ENCODE peak calls at places on chromosomes 12 and 14, in four cellular contexts. One of them, this sample, is unnamed.

GRCh38 chr14:39474416-39474911 is 42.2 kb upstream of the FBXO33 start:
- DNase-seq in T-helper 1 cell: no peak
- DNase-seq in activated naive CD4-positive, alpha-beta T cell: no peak
- DNase-seq in activated CD4-positive, alpha-beta T cell treated with anti-CD3 and anti-CD28 coated beads for 48 hours: peak
- DNase-seq in this sample: peak

GRCh38 chr14:86055512-86055911 is 525.6 kb downstream of the FLRT2 start:
- DNase-seq in activated CD4-positive, alpha-beta T cell treated with anti-CD3 and anti-CD28 coated beads for 48 hours: no peak
- DNase-seq in activated naive CD4-positive, alpha-beta T cell: no peak
- DNase-seq in T-helper 1 cell: no peak
- DNase-seq in this sample: no peak

GRCh38 chr14:65334765-65335411 is 77.6 kb upstream of the FUT8 start:
- DNase-seq in activated naive CD4-positive, alpha-beta T cell: no peak
- DNase-seq in activated CD4-positive, alpha-beta T cell treated with anti-CD3 and anti-CD28 coated beads for 48 hours: no peak
- DNase-seq in T-helper 1 cell: no peak
- DNase-seq in this sample: no peak

GRCh38 chr12:100698518-100698917 is 96.1 kb upstream of the ANO4 start:
- DNase-seq in activated CD4-positive, alpha-beta T cell treated with anti-CD3 and anti-CD28 coated beads for 48 hours: no peak
- DNase-seq in activated naive CD4-positive, alpha-beta T cell: no peak
- DNase-seq in T-helper 1 cell: no peak
- DNase-seq in this sample: no peak

GRCh38 chr12:131388164-131388795 is 322.6 kb upstream of the SFSWAP start:
- DNase-seq in activated CD4-positive, alpha-beta T cell treated with anti-CD3 and anti-CD28 coated beads for 48 hours: no peak
- DNase-seq in T-helper 1 cell: no peak
- DNase-seq in activated naive CD4-positive, alpha-beta T cell: no peak
- DNase-seq in this sample: no peak

GRCh38 chr14:94679941-94680340 is 67.8 kb downstream of the SERPINA3 start:
- DNase-seq in activated CD4-positive, alpha-beta T cell treated with anti-CD3 and anti-CD28 coated beads for 48 hours: no peak
- DNase-seq in activated naive CD4-positive, alpha-beta T cell: no peak
- DNase-seq in T-helper 1 cell: no peak
- DNase-seq in this sample: no peak

GRCh38 chr14:63535918-63536317 is 7.3 kb downstream of the PPP2R5E start:
- DNase-seq in activated CD4-positive, alpha-beta T cell treated with anti-CD3 and anti-CD28 coated beads for 48 hours: no peak
- DNase-seq in T-helper 1 cell: no peak
- DNase-seq in activated naive CD4-positive, alpha-beta T cell: no peak
- DNase-seq in this sample: no peak

GRCh38 chr12:128973883-128974681 is 120.8 kb downstream of the GLT1D1 start:
- DNase-seq in activated naive CD4-positive, alpha-beta T cell: no peak
- DNase-seq in T-helper 1 cell: no peak
- DNase-seq in activated CD4-positive, alpha-beta T cell treated with anti-CD3 and anti-CD28 coated beads for 48 hours: no peak
- DNase-seq in this sample: no peak

GRCh38 chr12:6787309-6787708 is 2.0 kb upstream of the CD4 start:
- DNase-seq in activated naive CD4-positive, alpha-beta T cell: no peak
- DNase-seq in T-helper 1 cell: no peak
- DNase-seq in activated CD4-positive, alpha-beta T cell treated with anti-CD3 and anti-CD28 coated beads for 48 hours: no peak
- DNase-seq in this sample: no peak